ENCODE peak calls at places on chromosomes 13 and 19, in four cellular contexts. B, S, Y and O are unnamed samples.
A peak's percentile ranks its signal among the peaks of the same experiment; 100 is the strongest.

GRCh38 chr19:56119585-56119978 is 1.5 kb downstream of the ZNF787 start:
- DNase-seq in B (no peak), S (no peak), Y (no peak), O (peak; percentile 61)

GRCh38 chr13:114118763-114119123 is 13.7 kb downstream of the RASA3 start:
- DNase-seq in B (no peak), S (no peak), Y (no peak), O (peak; percentile 43)

GRCh38 chr19:58181902-58182576 is 822 bp upstream of the ZNF274 start:
- DNase-seq in B (peak; percentile 79), S (peak; percentile 67), Y (no peak), O (no peak)

GRCh38 chr13:111361046-111361872 is 40.8 kb downstream of the TEX29 start:
- DNase-seq in B (no peak), S (no peak), Y (no peak), O (no peak)

GRCh38 chr13:20192470-20193141 is at the start of gene GJB2:
- DNase-seq in B (peak; percentile 28), S (no peak), Y (no peak), O (peak; percentile 51)

GRCh38 chr19:33501957-33502356 is 19.6 kb downstream of the PEPD start:
- DNase-seq in B (no peak), S (no peak), Y (no peak), O (no peak)

GRCh38 chr19:30391554-30392551 is 19.7 kb downstream of the ZNF536 start:
- DNase-seq in B (peak; percentile 29), S (no peak), Y (no peak), O (no peak)

GRCh38 chr13:77114271-77114670 is 87.3 kb upstream of the FBXL3 start:
- DNase-seq in B (no peak), S (no peak), Y (no peak), O (no peak)

GRCh38 chr13:72431981-72432617 is 295.3 kb downstream of the MZT1 start:
- DNase-seq in B (no peak), S (no peak), Y (no peak), O (no peak)

GRCh38 chr13:21242236-21242635 is 65.8 kb downstream of the MRPL57 start:
- DNase-seq in B (peak; percentile 61), S (no peak), Y (no peak), O (peak; percentile 39)

GRCh38 chr13:94710881-94711560 is 1.3 kb downstream of the SOX21 start:
- DNase-seq in B (peak; percentile 53), S (peak; percentile 62), Y (no peak), O (peak; percentile 86)

GRCh38 chr19:33294058-33294798 is 8.1 kb downstream of the CEBPA start:
- DNase-seq in B (peak; percentile 3), S (no peak), Y (no peak), O (no peak)

GRCh38 chr19:17095141-17095919 is 19.8 kb downstream of the MYO9B start:
- DNase-seq in B (no peak), S (no peak), Y (no peak), O (no peak)

GRCh38 chr13:38656699-38657098 is 30.2 kb upstream of the FREM2 start:
- DNase-seq in B (no peak), S (no peak), Y (no peak), O (peak; percentile 16)

GRCh38 chr13:19089315-19089714 is 92.3 kb downstream of the TUBA3C start:
- DNase-seq in B (no peak), S (peak; percentile 25), Y (no peak), O (peak; percentile 39)

GRCh38 chr13:39317284-39317683 is 279.0 kb downstream of the NHLRC3 start:
- DNase-seq in B (no peak), S (no peak), Y (no peak), O (no peak)

GRCh38 chr19:48660854-48661731 is 11.7 kb downstream of the NTN5 start:
- DNase-seq in B (peak; percentile 88), S (peak; percentile 94), Y (peak; percentile 83), O (peak; percentile 88)

GRCh38 chr19:47068246-47068645 is 19.8 kb upstream of the TMEM160 start:
- DNase-seq in B (no peak), S (no peak), Y (no peak), O (no peak)

GRCh38 chr13:76845367-76845766 is 40.8 kb downstream of the KCTD12 start:
- DNase-seq in B (no peak), S (no peak), Y (no peak), O (no peak)

GRCh38 chr19:55247621-55248099 is 11.2 kb downstream of the PPP6R1 start:
- DNase-seq in B (no peak), S (no peak), Y (no peak), O (peak; percentile 71)

GRCh38 chr13:48586591-48587103 is 53.8 kb upstream of the RCBTB2 start:
- DNase-seq in B (no peak), S (peak; percentile 32), Y (no peak), O (no peak)

GRCh38 chr13:26051231-26052135 is at the start of gene SHISA2:
- DNase-seq in B (peak; percentile 77), S (no peak), Y (no peak), O (peak; percentile 87)

GRCh38 chr19:11196406-11197287 is 698 bp downstream of the KANK2 start:
- DNase-seq in B (peak; percentile 56), S (peak; percentile 69), Y (no peak), O (peak; percentile 85)

GRCh38 chr13:106561551-106562170 is 6.3 kb downstream of the ARGLU1 start:
- DNase-seq in B (no peak), S (no peak), Y (peak; percentile 55), O (no peak)

GRCh38 chr13:110756268-110756667 is 42.8 kb downstream of the ING1 start:
- DNase-seq in B (no peak), S (no peak), Y (no peak), O (no peak)

GRCh38 chr13:46404732-46405097 is 17.7 kb upstream of the RUBCNL start:
- DNase-seq in B (no peak), S (no peak), Y (no peak), O (no peak)

GRCh38 chr19:53294786-53295441 is 27.4 kb upstream of the VN1R4 start:
- DNase-seq in B (no peak), S (no peak), Y (no peak), O (no peak)

GRCh38 chr19:6744381-6745288 is 5.2 kb downstream of the TRIP10 start:
- DNase-seq in B (no peak), S (no peak), Y (no peak), O (no peak)

GRCh38 chr19:11787536-11787935 is 10.8 kb upstream of the ZNF491 start:
- DNase-seq in B (no peak), S (no peak), Y (no peak), O (no peak)

GRCh38 chr19:9353011-9353410 is 9.8 kb upstream of the ZNF177 start:
- DNase-seq in B (no peak), S (no peak), Y (no peak), O (no peak)

GRCh38 chr13:98220188-98220765 is 43.2 kb upstream of the RNF113B start:
- DNase-seq in B (no peak), S (no peak), Y (no peak), O (no peak)

GRCh38 chr13:82597737-82598136 is 1284.5 kb downstream of the SLITRK1 start:
- DNase-seq in B (peak; percentile 26), S (no peak), Y (no peak), O (no peak)

GRCh38 chr19:55344444-55344843 is 4.8 kb downstream of the KMT5C start:
- DNase-seq in B (no peak), S (no peak), Y (no peak), O (peak; percentile 91)

DNA sequence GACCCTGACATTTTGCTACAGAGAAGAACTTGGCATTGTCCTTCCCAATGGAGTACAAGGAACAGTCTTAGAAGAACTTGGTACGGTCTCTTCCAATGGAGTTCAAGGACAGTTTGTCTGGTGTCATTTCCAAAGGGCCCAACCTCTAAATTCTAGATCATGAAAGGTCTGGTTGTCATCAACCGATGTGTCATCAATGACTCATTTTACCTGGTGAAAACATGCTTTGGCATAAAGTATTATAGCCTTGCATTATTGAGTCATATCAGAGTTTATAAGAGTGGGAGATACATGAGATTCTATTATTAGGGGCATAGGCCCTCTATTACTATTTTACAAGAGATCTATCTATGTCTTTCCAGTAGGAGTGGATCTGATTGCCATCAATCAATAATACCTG is 4.3 kb downstream of the CYP2B6 start:
- DNase-seq in B (no peak), S (no peak), Y (no peak), O (no peak)
- TF ChIP-seq USF1 in B (no peak), S (no peak), Y (no peak), O (no peak)

GRCh38 chr19:40594657-40595077 is 6.5 kb upstream of the LTBP4 start:
- DNase-seq in B (no peak), S (peak; percentile 47), Y (no peak), O (no peak)
- TF ChIP-seq USF1 in B (no peak), S (no peak), Y (no peak), O (no peak)

GRCh38 chr13:63209330-63210017 is 1793.8 kb upstream of the PCDH20 start:
- DNase-seq in B (no peak), S (no peak), Y (no peak), O (no peak)
- TF ChIP-seq USF1 in B (no peak), S (no peak), Y (no peak), O (no peak)

GRCh38 chr19:35730326-35730725 is 11.9 kb downstream of the IGFLR1 start:
- DNase-seq in B (no peak), S (no peak), Y (no peak), O (no peak)
- TF ChIP-seq USF1 in B (no peak), S (no peak), Y (no peak), O (no peak)